ENCODE peak calls at places on chromosomes 7 and 10, in six cellular contexts. L is NB4, D is A549, C is K562, N is GM12878, T is HepG2. Z is an unnamed sample.

GRCh38 chr7:44290250-44290616 is 35.2 kb downstream of the CAMK2B start:
- DNase-seq in L (no peak), D (no peak), C (no peak), N (no peak), T (no peak), Z (no peak)

GRCh38 chr10:191703-192518 is 56.7 kb downstream of the ZMYND11 start:
- DNase-seq in L (no peak), D (no peak), C (no peak), N (no peak), T (peak), Z (no peak)

GRCh38 chr7:22350466-22351328 is 6.3 kb downstream of the RAPGEF5 start:
- DNase-seq in L (no peak), D (no peak), C (peak), N (peak), T (peak), Z (peak)

GRCh38 chr10:100569687-100570517 is 34.2 kb downstream of the HIF1AN start:
- DNase-seq in L (no peak), D (no peak), C (peak), N (no peak), T (peak), Z (no peak)

GRCh38 chr10:49568235-49568634 is 29.3 kb upstream of the ERCC6 start:
- DNase-seq in L (no peak), D (no peak), C (no peak), N (peak), T (no peak), Z (no peak)

GRCh38 chr10:73465978-73466709 is 29.7 kb downstream of the PPP3CB start:
- DNase-seq in L (no peak), D (no peak), C (no peak), N (no peak), T (no peak), Z (no peak)

GRCh38 chr10:95865814-95866447 is 41.8 kb upstream of the CC2D2B start:
- DNase-seq in L (no peak), D (no peak), C (no peak), N (no peak), T (peak), Z (no peak)

GRCh38 chr10:126135177-126135576 is 238.8 kb downstream of the FANK1 start:
- DNase-seq in L (peak), D (peak), C (no peak), N (no peak), T (no peak), Z (no peak)

GRCh38 chr7:39580150-39580874 is 14.1 kb downstream of the YAE1 start:
- DNase-seq in L (peak), D (peak), C (peak), N (peak), T (peak), Z (peak)

GRCh38 chr10:45552476-45552875 is 120.1 kb downstream of the ZFAND4 start:
- DNase-seq in L (no peak), D (no peak), C (no peak), N (no peak), T (no peak), Z (no peak)

GRCh38 chr7:107838816-107839584 is 36.0 kb upstream of the SLC26A3 start:
- DNase-seq in L (no peak), D (no peak), C (no peak), N (no peak), T (no peak), Z (no peak)

GRCh38 chr7:505171-505570 is 14.5 kb downstream of the PDGFA start:
- DNase-seq in L (no peak), D (no peak), C (no peak), N (no peak), T (no peak), Z (no peak)

GRCh38 chr10:32795598-32796183 is 162.3 kb downstream of the ITGB1 start:
- DNase-seq in L (peak), D (peak), C (peak), N (peak), T (peak), Z (peak)

GRCh38 chr7:44213206-44213871 is 12.6 kb downstream of the YKT6 start:
- DNase-seq in L (no peak), D (no peak), C (no peak), N (no peak), T (no peak), Z (no peak)

GRCh38 chr7:17976952-17977351 is 36.7 kb upstream of the SNX13 start:
- DNase-seq in L (no peak), D (no peak), C (no peak), N (no peak), T (no peak), Z (no peak)

GRCh38 chr7:158302274-158303070 is 285.2 kb downstream of the PTPRN2 start:
- DNase-seq in L (no peak), D (no peak), C (no peak), N (no peak), T (no peak), Z (no peak)

GRCh38 chr10:23512355-23513058 is 73.6 kb downstream of the OTUD1 start:
- DNase-seq in L (peak), D (peak), C (peak), N (no peak), T (peak), Z (no peak)

GRCh38 chr7:45648671-45648995 is 74.5 kb downstream of the ADCY1 start:
- DNase-seq in L (no peak), D (no peak), C (no peak), N (no peak), T (no peak), Z (no peak)

GRCh38 chr10:29996842-29997123 is 62.6 kb downstream of the JCAD start:
- DNase-seq in L (no peak), D (no peak), C (no peak), N (no peak), T (no peak), Z (no peak)

GRCh38 chr10:110625356-110625894 is 18.7 kb upstream of the RBM20 start:
- DNase-seq in L (no peak), D (no peak), C (no peak), N (no peak), T (no peak), Z (no peak)

GRCh38 chr7:28078036-28078901 is 102.3 kb downstream of the JAZF1 start:
- DNase-seq in L (peak), D (peak), C (peak), N (no peak), T (peak), Z (peak)

GRCh38 chr10:18583575-18584270 is 67.7 kb downstream of the NSUN6 start:
- DNase-seq in L (peak), D (no peak), C (no peak), N (no peak), T (no peak), Z (peak)

GRCh38 chr7:55622241-55622835 is 50.0 kb upstream of the VOPP1 start:
- DNase-seq in L (no peak), D (no peak), C (no peak), N (no peak), T (no peak), Z (no peak)

GRCh38 chr10:104581884-104582603 is 59.0 kb upstream of the SORCS3 start:
- DNase-seq in L (no peak), D (peak), C (no peak), N (no peak), T (no peak), Z (no peak)

GRCh38 chr10:79979973-79980687 is 31.2 kb upstream of the SFTPD start:
- DNase-seq in L (no peak), D (no peak), C (no peak), N (no peak), T (no peak), Z (no peak)

GRCh38 chr7:3134715-3135114 is 91.0 kb upstream of the CARD11 start:
- DNase-seq in L (no peak), D (no peak), C (peak), N (no peak), T (no peak), Z (no peak)

GRCh38 chr10:132411561-132412253 is 14.7 kb downstream of the PWWP2B start:
- DNase-seq in L (no peak), D (no peak), C (no peak), N (no peak), T (no peak), Z (peak)

GRCh38 chr7:76149847-76150691 is 51.6 kb upstream of the SRRM3 start:
- DNase-seq in L (no peak), D (no peak), C (no peak), N (no peak), T (no peak), Z (no peak)

GRCh38 chr7:102024005-102024768 is 206.8 kb downstream of the CUX1 start:
- DNase-seq in L (no peak), D (no peak), C (no peak), N (no peak), T (peak), Z (no peak)

GRCh38 chr10:31620236-31621151 is 301.5 kb downstream of the ZEB1 start:
- DNase-seq in L (no peak), D (peak), C (peak), N (no peak), T (no peak), Z (peak)

GRCh38 chr7:94639384-94639783 is 16.5 kb downstream of the SGCE start:
- DNase-seq in L (no peak), D (no peak), C (no peak), N (no peak), T (no peak), Z (no peak)

GRCh38 chr7:45238806-45239205 is 81.2 kb downstream of the RAMP3 start:
- DNase-seq in L (no peak), D (no peak), C (no peak), N (no peak), T (no peak), Z (no peak)

GRCh38 chr7:140726304-140726703 is 29.8 kb downstream of the NDUFB2 start:
- DNase-seq in L (peak), D (peak), C (no peak), N (no peak), T (peak), Z (peak)

GRCh38 chr10:178208-178607 is 43.0 kb downstream of the ZMYND11 start:
- DNase-seq in L (peak), D (peak), C (peak), N (no peak), T (peak), Z (peak)

GRCh38 chr7:71479231-71479630 is 347.3 kb downstream of the GALNT17 start:
- DNase-seq in L (no peak), D (no peak), C (no peak), N (no peak), T (no peak), Z (no peak)

GRCh38 chr7:71482284-71482683 is 350.3 kb downstream of the GALNT17 start:
- DNase-seq in L (no peak), D (no peak), C (no peak), N (no peak), T (no peak), Z (no peak)

GRCh38 chr7:71484381-71484780 is 352.4 kb downstream of the GALNT17 start:
- DNase-seq in L (no peak), D (no peak), C (no peak), N (no peak), T (no peak), Z (no peak)

GRCh38 chr7:71477441-71477840 is 345.5 kb downstream of the GALNT17 start:
- DNase-seq in L (no peak), D (no peak), C (no peak), N (no peak), T (no peak), Z (no peak)

GRCh38 chr7:71480814-71481213 is 348.9 kb downstream of the GALNT17 start:
- DNase-seq in L (no peak), D (no peak), C (no peak), N (no peak), T (no peak), Z (no peak)
- TF ChIP-seq MAX in L (no peak), D (no peak), C (no peak), N (no peak), T (no peak), Z (no peak)

GRCh38 chr10:88330174-88330573 is 252.9 kb downstream of the RNLS start:
- DNase-seq in L (peak), D (no peak), C (no peak), N (no peak), T (no peak), Z (no peak)
- TF ChIP-seq MYC in L (no peak), D (no peak), C (no peak), N (no peak), T (no peak), Z (no peak)

DNA sequence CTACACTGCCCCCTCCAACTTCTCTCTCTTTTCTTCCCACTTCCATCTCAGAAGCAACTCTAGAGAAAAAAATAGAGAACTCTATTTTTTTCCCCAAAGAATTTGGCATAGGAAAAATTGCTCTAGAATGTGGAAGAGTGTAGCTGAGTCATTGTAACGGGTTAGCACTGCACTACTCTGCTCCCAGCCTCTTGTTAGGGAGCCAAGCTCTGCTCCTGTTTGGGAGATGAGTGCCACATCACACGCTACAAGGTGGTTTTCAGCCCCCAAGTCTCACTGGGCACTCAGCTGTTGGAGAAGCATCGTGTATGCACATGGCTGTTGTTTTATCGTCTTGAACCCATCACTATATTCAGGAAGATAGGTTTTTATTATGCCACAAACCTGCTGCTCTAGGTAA is 136.4 kb downstream of the BMPER start:
- DNase-seq in L (no peak), D (no peak), C (no peak), N (no peak), T (no peak), Z (no peak)
- TF ChIP-seq MAX in L (no peak), D (no peak), C (no peak), N (no peak), T (no peak), Z (no peak)

DNA sequence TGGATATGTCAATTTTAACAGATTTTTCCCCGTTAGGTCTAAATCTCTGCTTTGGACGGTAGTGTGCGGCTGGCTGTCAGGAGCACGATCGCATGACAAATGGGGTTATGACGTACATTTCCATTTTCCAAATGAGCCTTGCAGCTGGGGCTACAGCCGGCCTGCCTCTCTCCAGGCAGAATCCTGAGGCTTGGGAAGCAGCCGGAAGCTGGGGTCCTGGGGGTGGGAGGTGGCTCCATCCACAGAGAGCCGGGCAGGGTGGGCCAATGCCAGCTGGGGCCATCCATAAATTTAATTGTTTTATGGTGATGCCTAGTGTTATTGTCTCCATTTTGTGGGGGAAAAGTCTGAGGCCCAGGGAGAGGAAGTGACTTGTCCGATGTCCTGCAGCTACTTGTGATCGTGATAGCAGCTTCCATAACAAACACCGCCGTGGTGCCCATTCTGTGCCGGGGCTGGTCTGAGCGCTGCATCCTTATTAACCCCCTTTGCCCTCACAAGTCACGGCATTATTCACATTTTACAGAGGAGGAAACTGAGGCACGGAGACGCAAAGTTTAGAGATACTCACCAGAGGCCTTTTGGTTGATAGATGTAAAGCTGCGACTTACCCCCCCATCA is 53.0 kb upstream of the EBF3 start:
- DNase-seq in L (no peak), D (no peak), C (no peak), N (no peak), T (no peak), Z (no peak)
- TF ChIP-seq MYC in L (no peak), D (no peak), C (no peak), N (no peak), T (no peak), Z (no peak)

GRCh38 chr7:100963386-100963785 is 6.0 kb upstream of the MUC12 start:
- DNase-seq in L (no peak), D (no peak), C (peak), N (no peak), T (no peak), Z (no peak)
- TF ChIP-seq MAX in L (no peak), D (no peak), C (no peak), N (no peak), T (no peak), Z (no peak)

GRCh38 chr10:101881036-101881774 is 37.6 kb upstream of the KCNIP2 start:
- DNase-seq in L (no peak), D (no peak), C (no peak), N (no peak), T (no peak), Z (no peak)
- TF ChIP-seq MYC in L (no peak), D (no peak), C (no peak), N (no peak), T (no peak), Z (no peak)

DNA sequence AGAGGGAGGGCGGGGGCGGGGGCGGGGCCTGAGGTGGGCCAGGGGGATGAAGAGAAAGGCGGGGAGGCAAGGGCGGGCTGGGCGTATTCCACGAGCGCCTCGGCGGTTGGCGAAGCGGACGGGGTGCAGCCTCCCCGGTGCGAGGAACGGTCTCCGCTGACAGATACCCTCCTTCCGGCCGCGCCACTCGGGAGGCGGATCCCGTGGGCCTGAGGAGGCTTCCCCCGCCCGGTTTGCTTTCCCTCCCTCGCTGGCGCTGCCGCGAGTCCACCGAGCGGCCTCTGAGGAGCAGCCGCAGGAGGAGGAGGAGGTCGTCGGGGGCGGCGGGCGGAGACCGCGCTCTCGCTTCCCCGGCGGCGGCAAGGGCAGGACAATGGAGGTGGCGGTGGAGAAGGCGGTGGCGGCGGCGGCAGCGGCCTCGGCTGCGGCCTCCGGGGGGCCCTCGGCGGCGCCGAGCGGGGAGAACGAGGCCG is at the start of gene TRIM24:
- DNase-seq in L (peak), D (no peak), C (no peak), N (no peak), T (no peak), Z (no peak)
- TF ChIP-seq MAX in L (peak), D (peak), C (peak), N (no peak), T (peak), Z (peak)

Z was measured in endothelial cell of umbilical vein.